ENCODE peak calls at places on chromosomes 1 and 21, in four cellular contexts. H, V, M and F are unnamed samples.
A peak's percentile ranks its signal among the peaks of the same experiment; 100 is the strongest.

GRCh38 chr1:53542551-53542950 is 83.4 kb downstream of the DMRTB1 start:
- DNase-seq in H (no peak), M (no peak), V (no peak), F (peak; percentile 57)

GRCh38 chr1:119766374-119766794 is 2.3 kb downstream of the HMGCS2 start:
- DNase-seq in M (peak; percentile 61), H (no peak), V (no peak), F (no peak)

GRCh38 chr1:93750946-93751345 is 69.3 kb upstream of the BCAR3 start:
- DNase-seq in V (no peak), H (no peak), M (no peak), F (no peak)

GRCh38 chr1:23111600-23112535 is 56.8 kb downstream of the LUZP1 start:
- DNase-seq in M (no peak), H (no peak), V (no peak), F (no peak)

GRCh38 chr1:206463137-206463536 is 7.1 kb upstream of the IKBKE start:
- DNase-seq in V (no peak), M (no peak), H (no peak), F (no peak)

GRCh38 chr1:76948846-76949245 is 81.6 kb downstream of the ST6GALNAC5 start:
- DNase-seq in M (no peak), V (no peak), H (no peak), F (no peak)

GRCh38 chr1:93178418-93178817 is 1.8 kb downstream of the TMED5 start:
- DNase-seq in M (no peak), V (no peak), H (peak; percentile 22), F (no peak)

GRCh38 chr1:113534130-113534817 is 144.0 kb downstream of the MAGI3 start:
- DNase-seq in H (no peak), M (no peak), V (no peak), F (no peak)

GRCh38 chr1:109438798-109439297 is 12.6 kb upstream of the PSMA5 start:
- DNase-seq in M (no peak), H (no peak), V (no peak), F (no peak)

GRCh38 chr1:52296345-52296744 is 69.7 kb downstream of the CC2D1B start:
- DNase-seq in M (no peak), V (no peak), H (peak; percentile 60), F (no peak)

GRCh38 chr1:108011295-108011694 is 46.3 kb upstream of the VAV3 start:
- DNase-seq in V (no peak), H (no peak), M (no peak), F (no peak)

GRCh38 chr1:41514381-41514780 is 29.9 kb upstream of the EDN2 start:
- DNase-seq in H (peak; percentile 89), V (no peak), M (peak; percentile 89), F (no peak)

GRCh38 chr21:22476726-22477646 is 1478.8 kb downstream of the NCAM2 start:
- DNase-seq in H (no peak), V (no peak), M (no peak), F (no peak)

GRCh38 chr1:160205974-160206369 is 788 bp downstream of the PEA15 start:
- DNase-seq in H (peak; percentile 61), M (no peak), V (peak; percentile 81), F (peak; percentile 75)

GRCh38 chr1:84164567-84165021 is 20.5 kb downstream of the PRKACB start:
- DNase-seq in V (no peak), H (peak; percentile 8), M (no peak), F (no peak)

GRCh38 chr1:204232530-204232929 is 18.7 kb upstream of the GOLT1A start:
- DNase-seq in V (no peak), M (no peak), H (no peak), F (no peak)

GRCh38 chr1:193538690-193539089 is 352.3 kb upstream of the B3GALT2 start:
- DNase-seq in V (no peak), M (no peak), H (no peak), F (no peak)

GRCh38 chr1:101769520-101769919 is 227.2 kb downstream of the OLFM3 start:
- DNase-seq in M (no peak), V (no peak), H (peak; percentile 2), F (no peak)

DNA sequence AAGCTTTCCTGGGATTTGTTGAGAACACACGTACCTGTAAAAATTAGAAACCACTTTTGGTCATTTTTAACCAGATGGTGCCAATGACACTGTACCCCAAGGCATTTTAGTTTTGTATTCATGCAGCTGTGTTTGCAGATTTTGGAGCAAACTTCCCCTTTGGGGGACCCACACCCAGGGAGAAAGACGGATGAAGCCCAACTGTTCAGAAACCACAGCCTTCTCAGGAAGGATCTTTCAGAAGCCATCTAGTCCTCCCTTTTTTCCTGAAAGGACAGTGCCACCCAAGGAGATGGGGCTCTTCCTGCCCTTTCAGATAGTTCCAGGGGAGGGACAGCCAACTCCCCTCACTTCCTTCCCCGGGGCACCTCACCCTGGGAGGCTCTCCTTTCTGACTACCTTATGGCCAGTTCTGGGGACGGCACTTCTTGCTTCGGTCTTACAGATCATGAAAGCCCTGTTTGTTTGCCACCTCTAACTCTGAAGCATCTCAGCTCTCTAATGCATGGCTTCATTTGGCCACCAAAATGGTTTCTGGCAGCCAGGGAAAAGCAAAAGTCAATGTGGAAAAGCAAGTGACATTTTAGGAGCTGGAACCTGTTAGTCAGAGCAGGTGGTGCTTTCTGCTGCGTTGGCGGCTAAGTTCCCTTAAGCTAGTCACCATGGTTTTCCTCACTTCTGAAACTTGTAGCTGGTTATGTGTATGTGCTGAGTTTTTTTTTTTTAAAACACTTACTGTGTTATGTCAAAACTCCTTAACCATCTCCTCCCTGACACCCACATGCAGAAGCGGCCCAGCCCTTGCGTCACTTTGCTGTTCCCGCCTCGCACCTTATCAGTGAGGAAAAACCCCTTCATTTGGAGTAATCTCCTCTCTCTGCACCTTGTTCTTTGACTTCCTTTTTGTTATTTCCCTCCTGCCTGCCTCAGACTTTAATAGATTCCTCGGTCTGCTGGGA is 10.1 kb downstream of the TMCC2 start:
- DNase-seq in M (peak; percentile 21), V (no peak), H (no peak), F (no peak)
- TF ChIP-seq EP300 in M (no peak), V (no peak), H (no peak), F (no peak)

DNA sequence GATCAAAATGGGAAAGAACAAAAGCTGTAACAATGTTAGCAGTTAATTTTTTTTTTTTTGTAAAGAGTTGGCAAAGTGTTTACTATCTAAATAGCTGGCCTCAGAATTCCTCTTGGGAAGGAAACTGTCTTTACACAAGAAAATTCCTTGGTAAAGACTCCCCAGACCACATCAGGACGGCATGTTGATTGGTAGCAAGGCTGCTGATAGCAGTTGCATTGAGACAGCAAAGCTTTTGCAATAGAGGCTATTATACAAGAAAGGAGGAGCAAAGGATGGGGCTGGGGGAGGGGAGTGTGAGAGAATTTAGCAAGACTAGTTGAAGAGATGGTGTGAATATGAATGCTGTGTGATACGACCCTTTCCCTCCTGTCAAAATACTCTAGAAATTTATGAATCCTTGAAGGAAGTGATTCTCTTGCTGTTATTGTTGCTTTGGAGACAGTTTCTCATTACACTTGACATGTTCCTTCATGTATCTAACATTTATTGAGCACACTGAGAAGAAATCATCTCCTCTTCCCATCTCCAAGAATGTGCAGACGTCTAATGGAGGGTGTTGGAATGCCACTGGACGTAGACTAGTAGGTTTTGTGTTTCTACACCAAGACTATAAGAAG is 355.6 kb downstream of the SIPA1L2 start:
- DNase-seq in M (no peak), V (no peak), H (no peak), F (no peak)
- TF ChIP-seq EP300 in M (no peak), V (no peak), H (no peak), F (no peak)

DNA sequence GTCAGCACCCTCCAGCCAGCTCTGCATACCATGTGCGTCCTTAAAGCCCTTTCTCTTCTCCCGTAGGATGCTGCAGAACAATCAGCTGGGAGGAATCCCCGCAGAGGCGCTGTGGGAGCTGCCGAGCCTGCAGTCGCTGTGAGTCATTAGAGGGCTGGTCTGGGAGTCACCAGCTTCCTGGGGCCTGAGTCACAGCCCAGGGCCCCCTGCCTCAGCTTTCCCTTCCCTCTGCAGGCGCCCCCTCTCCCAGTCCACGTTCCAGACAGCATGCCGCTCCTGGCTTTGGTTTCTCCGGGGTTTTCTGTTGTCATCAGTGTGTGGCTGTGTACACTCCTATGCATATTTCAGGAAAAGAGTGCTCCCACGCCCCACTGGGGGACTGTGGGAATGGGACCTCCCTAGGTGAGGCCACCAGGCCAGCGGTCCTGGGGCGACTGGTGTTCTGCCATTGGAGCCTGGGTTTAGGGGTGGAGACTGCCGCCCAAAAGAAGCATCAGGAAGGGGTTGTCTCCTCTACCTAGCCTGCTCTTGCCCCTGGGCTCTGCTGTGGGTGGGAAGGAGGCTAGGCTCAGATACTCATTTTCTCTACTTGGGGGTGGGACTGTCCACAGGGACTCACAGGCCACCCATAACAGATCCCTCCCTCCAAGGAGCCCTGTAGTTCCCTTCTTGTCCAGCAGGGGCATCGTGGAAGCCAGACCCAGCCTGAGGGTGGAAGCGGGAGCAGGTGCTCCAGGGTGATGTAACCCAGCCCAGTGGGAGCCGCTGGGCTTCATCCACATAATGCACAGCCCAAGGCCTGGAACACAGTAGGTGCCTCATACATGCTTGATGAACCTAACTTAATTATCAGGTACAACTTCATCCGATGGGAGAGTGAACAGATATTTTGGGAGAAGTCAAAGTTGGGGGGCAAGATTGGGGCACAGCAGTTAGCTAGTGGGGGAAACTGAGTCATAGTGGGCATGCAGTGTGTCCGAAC is 42.5 kb downstream of the LGR6 start:
- DNase-seq in H (peak; percentile 87), V (no peak), M (peak; percentile 74), F (no peak)
- TF ChIP-seq EP300 in H (peak; percentile 87), V (no peak), M (no peak), F (no peak)

DNA sequence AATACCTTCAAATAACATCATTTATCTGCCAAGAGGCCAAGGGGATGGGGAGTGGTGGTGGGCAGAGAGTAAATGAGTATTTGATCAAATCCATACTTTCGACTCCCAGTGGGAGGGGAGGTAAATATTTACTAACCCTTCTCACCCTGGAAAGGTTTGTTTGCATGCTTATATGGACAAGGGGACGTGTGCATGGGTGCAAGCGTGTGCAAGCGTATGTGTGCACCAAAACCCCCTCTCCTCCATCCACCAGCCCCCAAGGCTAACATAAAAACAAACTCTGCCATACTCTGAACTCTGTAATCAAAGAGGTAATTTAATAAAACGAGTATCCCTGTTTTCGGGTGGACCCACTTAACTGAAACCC is 58.0 kb downstream of the SYF2 start:
- DNase-seq in V (no peak), M (no peak), H (no peak), F (no peak)
- TF ChIP-seq EP300 in V (no peak), M (no peak), H (no peak), F (no peak)

GRCh38 chr1:182244451-182244850 is 147.1 kb downstream of the GLUL start:
- DNase-seq in M (no peak), H (no peak), V (no peak), F (no peak)

GRCh38 chr1:182242641-182243040 is 148.9 kb downstream of the GLUL start:
- DNase-seq in V (no peak), M (no peak), H (no peak), F (no peak)

GRCh38 chr1:182248721-182249120 is 142.9 kb downstream of the GLUL start:
- DNase-seq in V (no peak), H (no peak), M (no peak), F (no peak)

GRCh38 chr1:182246783-182247182 is 144.8 kb downstream of the GLUL start:
- DNase-seq in M (peak; percentile 81), V (no peak), H (no peak), F (no peak)

GRCh38 chr1:182245040-182245439 is 146.6 kb downstream of the GLUL start:
- DNase-seq in M (no peak), V (no peak), H (no peak), F (no peak)
- TF ChIP-seq EP300 in M (no peak), V (no peak), H (no peak), F (no peak)

GRCh38 chr1:181077576-181078242 is 10.8 kb upstream of the IER5 start:
- DNase-seq in H (no peak), V (no peak), M (no peak), F (no peak)

GRCh38 chr1:181076852-181077251 is 11.6 kb upstream of the IER5 start:
- DNase-seq in H (no peak), V (no peak), M (no peak), F (no peak)

GRCh38 chr1:181075727-181076350 is 12.7 kb upstream of the IER5 start:
- DNase-seq in M (no peak), V (no peak), H (no peak), F (no peak)

GRCh38 chr1:181079382-181079781 is 9.1 kb upstream of the IER5 start:
- DNase-seq in V (no peak), M (no peak), H (no peak), F (no peak)

GRCh38 chr1:181073638-181074037 is 14.9 kb upstream of the IER5 start:
- DNase-seq in H (no peak), V (no peak), M (no peak), F (no peak)
- TF ChIP-seq EP300 in H (peak; percentile 88), V (no peak), M (no peak), F (no peak)